ENCODE peak calls at places on chromosome 6, in four cellular contexts. One of them, this sample, is unnamed.

GRCh38 chr6:18997375-18997826 is 610.3 kb downstream of the RNF144B start:
- DNase-seq in body of pancreas: peak
- DNase-seq in HCT116: peak
- DNase-seq in adrenal gland: no peak
- DNase-seq in this sample: peak

GRCh38 chr6:169664227-169664626 is 37.6 kb downstream of the WDR27 start:
- DNase-seq in body of pancreas: no peak
- DNase-seq in HCT116: no peak
- DNase-seq in adrenal gland: no peak
- DNase-seq in this sample: no peak

GRCh38 chr6:139625081-139625939 is 250.9 kb upstream of the CITED2 start:
- DNase-seq in body of pancreas: no peak
- DNase-seq in HCT116: no peak
- DNase-seq in adrenal gland: no peak
- DNase-seq in this sample: no peak

GRCh38 chr6:52361347-52361944 is 505 bp upstream of the PAQR8 start:
- DNase-seq in body of pancreas: peak
- DNase-seq in HCT116: no peak
- DNase-seq in adrenal gland: peak
- DNase-seq in this sample: peak

GRCh38 chr6:161273356-161273751 is 507 bp downstream of the AGPAT4 start:
- DNase-seq in body of pancreas: peak
- DNase-seq in HCT116: peak
- DNase-seq in adrenal gland: no peak
- DNase-seq in this sample: no peak

GRCh38 chr6:110033101-110033500 is 55.0 kb downstream of the GPR6 start:
- DNase-seq in body of pancreas: no peak
- DNase-seq in HCT116: no peak
- DNase-seq in adrenal gland: no peak
- DNase-seq in this sample: no peak

GRCh38 chr6:148611213-148611612 is 135.6 kb upstream of the UST start:
- DNase-seq in body of pancreas: peak
- DNase-seq in HCT116: no peak
- DNase-seq in adrenal gland: peak
- DNase-seq in this sample: no peak

GRCh38 chr6:109783245-109783990 is 92.3 kb downstream of the FIG4 start:
- DNase-seq in body of pancreas: no peak
- DNase-seq in HCT116: no peak
- DNase-seq in adrenal gland: no peak
- DNase-seq in this sample: no peak

GRCh38 chr6:149449831-149450678 is 34.8 kb downstream of the ZC3H12D start:
- DNase-seq in body of pancreas: no peak
- DNase-seq in HCT116: no peak
- DNase-seq in adrenal gland: no peak
- DNase-seq in this sample: no peak

GRCh38 chr6:122620902-122621301 is 10.7 kb downstream of the PKIB start:
- DNase-seq in body of pancreas: no peak
- DNase-seq in HCT116: peak
- DNase-seq in adrenal gland: no peak
- DNase-seq in this sample: no peak

GRCh38 chr6:41963371-41963770 is 21.8 kb upstream of the CCND3 start:
- DNase-seq in body of pancreas: no peak
- DNase-seq in HCT116: no peak
- DNase-seq in adrenal gland: no peak
- DNase-seq in this sample: no peak

GRCh38 chr6:136568129-136568528 is 17.9 kb upstream of the MAP7 start:
- DNase-seq in body of pancreas: no peak
- DNase-seq in HCT116: no peak
- DNase-seq in adrenal gland: no peak
- DNase-seq in this sample: no peak

GRCh38 chr6:128018821-128019220 is 118.0 kb upstream of the THEMIS start:
- DNase-seq in body of pancreas: no peak
- DNase-seq in HCT116: no peak
- DNase-seq in adrenal gland: no peak
- DNase-seq in this sample: no peak

GRCh38 chr6:10140824-10141223 is 274.1 kb downstream of the TFAP2A start:
- DNase-seq in body of pancreas: no peak
- DNase-seq in HCT116: no peak
- DNase-seq in adrenal gland: no peak
- DNase-seq in this sample: no peak

GRCh38 chr6:35786810-35787209 is 6.0 kb downstream of the CLPSL1 start:
- DNase-seq in body of pancreas: peak
- DNase-seq in HCT116: no peak
- DNase-seq in adrenal gland: no peak
- DNase-seq in this sample: no peak

GRCh38 chr6:83708970-83709747 is at the start of gene SNAP91:
- DNase-seq in body of pancreas: peak
- DNase-seq in HCT116: no peak
- DNase-seq in adrenal gland: no peak
- DNase-seq in this sample: no peak

GRCh38 chr6:132961610-132962009 is 147.2 kb downstream of the RPS12 start:
- DNase-seq in body of pancreas: no peak
- DNase-seq in HCT116: no peak
- DNase-seq in adrenal gland: no peak
- DNase-seq in this sample: no peak

GRCh38 chr6:166745801-166746668 is 119.0 kb upstream of the RPS6KA2 start:
- DNase-seq in body of pancreas: no peak
- DNase-seq in HCT116: no peak
- DNase-seq in adrenal gland: no peak
- DNase-seq in this sample: no peak

GRCh38 chr6:30672445-30673253 is at the start of gene DHX16:
- DNase-seq in body of pancreas: peak
- DNase-seq in HCT116: peak
- DNase-seq in adrenal gland: peak
- DNase-seq in this sample: peak
- TF ChIP-seq POLR2A in body of pancreas: peak
- TF ChIP-seq POLR2A in HCT116: peak
- TF ChIP-seq POLR2A in adrenal gland: peak
- TF ChIP-seq POLR2A in this sample: peak

GRCh38 chr6:155656024-155656423 is 200.4 kb upstream of the NOX3 start:
- DNase-seq in body of pancreas: no peak
- DNase-seq in HCT116: no peak
- DNase-seq in adrenal gland: no peak
- DNase-seq in this sample: no peak

GRCh38 chr6:155654474-155654873 is 198.8 kb upstream of the NOX3 start:
- DNase-seq in body of pancreas: no peak
- DNase-seq in HCT116: no peak
- DNase-seq in adrenal gland: no peak
- DNase-seq in this sample: no peak

GRCh38 chr6:155660243-155660977 is 204.8 kb upstream of the NOX3 start:
- DNase-seq in body of pancreas: no peak
- DNase-seq in HCT116: no peak
- DNase-seq in adrenal gland: no peak
- DNase-seq in this sample: no peak
- TF ChIP-seq POLR2A in body of pancreas: no peak
- TF ChIP-seq POLR2A in HCT116: no peak
- TF ChIP-seq POLR2A in adrenal gland: no peak
- TF ChIP-seq POLR2A in this sample: no peak

GRCh38 chr6:108260809-108261569 is at the start of gene SNX3:
- DNase-seq in body of pancreas: peak
- DNase-seq in HCT116: peak
- DNase-seq in adrenal gland: peak
- DNase-seq in this sample: peak
- TF ChIP-seq POLR2A in body of pancreas: peak
- TF ChIP-seq POLR2A in HCT116: peak
- TF ChIP-seq POLR2A in adrenal gland: peak
- TF ChIP-seq POLR2A in this sample: peak

DNA sequence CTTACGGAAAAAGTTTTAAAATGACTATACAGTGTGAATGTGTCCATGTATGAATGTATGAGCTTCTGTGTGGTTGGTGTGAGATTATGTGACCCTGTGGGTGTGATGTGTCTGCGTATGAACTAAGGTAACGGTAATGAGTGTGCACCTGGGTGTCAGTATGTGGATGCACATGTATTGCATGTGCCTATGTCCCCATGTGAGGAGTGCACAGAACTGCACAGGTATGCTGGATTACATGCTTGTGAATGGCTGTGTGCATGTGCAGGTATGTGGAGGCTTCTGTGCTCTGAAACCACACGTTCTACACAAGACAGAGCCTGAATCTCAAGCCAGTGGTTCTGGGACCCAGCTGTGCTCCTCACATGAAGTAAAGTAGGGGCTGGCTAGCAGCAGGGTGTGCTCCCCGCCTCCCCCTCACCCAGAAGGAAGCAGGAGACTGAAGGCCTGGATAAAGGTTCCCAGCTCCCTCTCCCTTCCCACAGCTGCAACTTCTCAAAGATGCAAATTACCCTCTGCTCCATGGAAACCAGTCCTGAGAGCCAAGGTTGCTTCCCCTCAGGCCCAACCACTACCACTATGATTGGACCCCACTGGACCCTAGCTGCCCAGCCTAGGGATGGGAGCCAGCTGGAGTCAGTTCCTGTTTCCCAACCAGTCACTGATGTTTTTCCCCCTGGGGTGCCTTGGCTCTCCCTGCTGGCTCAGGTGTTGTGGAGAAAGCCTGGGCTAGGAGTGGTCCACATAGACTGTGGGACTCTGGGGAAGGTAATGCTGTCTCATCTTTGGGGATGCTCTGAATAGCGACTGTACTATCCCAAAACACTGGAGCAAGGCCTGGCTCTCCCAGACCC is 24.8 kb upstream of the SPDEF start:
- DNase-seq in body of pancreas: no peak
- DNase-seq in HCT116: no peak
- DNase-seq in adrenal gland: no peak
- DNase-seq in this sample: no peak
- TF ChIP-seq POLR2A in body of pancreas: no peak
- TF ChIP-seq POLR2A in HCT116: no peak
- TF ChIP-seq POLR2A in adrenal gland: no peak
- TF ChIP-seq POLR2A in this sample: no peak

This sample was measured in H54.